ENCODE peak calls at places on chromosomes 12 and 14, in five cellular contexts. M is spleen, C is cardiac fibroblast, P is PC-9, I is left lung. Q is an unnamed sample.

GRCh38 chr12:105467710-105468366 is 137.3 kb downstream of the C12orf75 start:
- DNase-seq in M (no peak), C (no peak), P (no peak), I (no peak), Q (no peak)

GRCh38 chr12:52969828-52970569 is 21.1 kb downstream of the KRT18 start:
- DNase-seq in M (no peak), C (peak), P (peak), I (no peak), Q (no peak)

GRCh38 chr14:78721756-78722455 is 551.7 kb downstream of the NRXN3 start:
- DNase-seq in M (no peak), C (no peak), P (no peak), I (no peak), Q (no peak)

GRCh38 chr12:57395121-57395520 is 35.7 kb downstream of the R3HDM2 start:
- DNase-seq in M (no peak), C (no peak), P (no peak), I (no peak), Q (no peak)

GRCh38 chr12:4909734-4910501 is at the start of gene KCNA1:
- DNase-seq in M (no peak), C (peak), P (no peak), I (peak), Q (peak)

GRCh38 chr14:88841741-88842140 is 17.3 kb downstream of the TTC8 start:
- DNase-seq in M (no peak), C (no peak), P (no peak), I (no peak), Q (no peak)

GRCh38 chr12:110649341-110649847 is 35.5 kb downstream of the TCTN1 start:
- DNase-seq in M (no peak), C (no peak), P (no peak), I (no peak), Q (peak)

GRCh38 chr12:113852695-113853490 is 113.2 kb downstream of the RBM19 start:
- DNase-seq in M (no peak), C (no peak), P (no peak), I (no peak), Q (no peak)

GRCh38 chr12:4984971-4985370 is 58.7 kb upstream of the KCNA5 start:
- DNase-seq in M (no peak), C (no peak), P (no peak), I (no peak), Q (no peak)

GRCh38 chr12:131855521-131856142 is 27.4 kb downstream of the MMP17 start:
- DNase-seq in M (peak), C (no peak), P (peak), I (peak), Q (no peak)

GRCh38 chr14:103142903-103143302 is 19.6 kb downstream of the TNFAIP2 start:
- DNase-seq in M (no peak), C (no peak), P (peak), I (no peak), Q (no peak)

GRCh38 chr12:50732591-50732990 is 31.3 kb upstream of the ATF1 start:
- DNase-seq in M (no peak), C (peak), P (peak), I (no peak), Q (no peak)

GRCh38 chr12:93571854-93572711 is at the start of gene SOCS2:
- DNase-seq in M (peak), C (no peak), P (no peak), I (peak), Q (peak)

GRCh38 chr12:102958073-102958829 is 777 bp downstream of the ASCL1 start:
- DNase-seq in M (peak), C (peak), P (no peak), I (no peak), Q (no peak)

GRCh38 chr14:74488788-74489397 is 4.2 kb downstream of the NPC2 start:
- DNase-seq in M (no peak), C (peak), P (peak), I (no peak), Q (no peak)

GRCh38 chr14:78162202-78162601 is 8.0 kb upstream of the NRXN3 start:
- DNase-seq in M (no peak), C (no peak), P (no peak), I (no peak), Q (no peak)

GRCh38 chr14:55530464-55530863 is 49.5 kb upstream of the KTN1 start:
- DNase-seq in M (no peak), C (no peak), P (no peak), I (no peak), Q (no peak)

GRCh38 chr14:87935895-87936294 is 57.1 kb downstream of the GALC start:
- DNase-seq in M (no peak), C (no peak), P (no peak), I (no peak), Q (no peak)

GRCh38 chr12:115598827-115599226 is 678.7 kb downstream of the MED13L start:
- DNase-seq in M (no peak), C (peak), P (no peak), I (no peak), Q (no peak)

GRCh38 chr12:52632656-52633055 is 14.3 kb upstream of the KRT73 start:
- DNase-seq in M (no peak), C (no peak), P (no peak), I (no peak), Q (no peak)

GRCh38 chr14:104235686-104236085 is 97.3 kb downstream of the KIF26A start:
- DNase-seq in M (peak), C (no peak), P (no peak), I (peak), Q (peak)

GRCh38 chr12:5648692-5649338 is 216.9 kb downstream of the NTF3 start:
- DNase-seq in M (no peak), C (peak), P (no peak), I (no peak), Q (no peak)

GRCh38 chr14:62031504-62031903 is 269.3 kb downstream of the SNAPC1 start:
- DNase-seq in M (no peak), C (no peak), P (peak), I (no peak), Q (no peak)

GRCh38 chr12:22334696-22335290 is at the start of gene ST8SIA1:
- DNase-seq in M (peak), C (peak), P (no peak), I (peak), Q (no peak)

GRCh38 chr12:25875661-25876060 is 82.8 kb upstream of the RASSF8 start:
- DNase-seq in M (no peak), C (peak), P (no peak), I (no peak), Q (no peak)

GRCh38 chr14:100332797-100333196 is 9.7 kb downstream of the SLC25A47 start:
- DNase-seq in M (no peak), C (no peak), P (no peak), I (peak), Q (no peak)

GRCh38 chr12:9066183-9066623 is 49.5 kb downstream of the A2M start:
- DNase-seq in M (no peak), C (no peak), P (no peak), I (no peak), Q (no peak)

GRCh38 chr14:69493791-69494190 is 9.3 kb downstream of the PLEKHD1 start:
- DNase-seq in M (no peak), C (no peak), P (no peak), I (no peak), Q (no peak)

GRCh38 chr14:58572092-58572853 is 65.5 kb upstream of the DACT1 start:
- DNase-seq in M (no peak), C (peak), P (no peak), I (no peak), Q (no peak)

GRCh38 chr14:58571256-58571655 is 66.5 kb upstream of the DACT1 start:
- DNase-seq in M (no peak), C (no peak), P (no peak), I (no peak), Q (no peak)

DNA sequence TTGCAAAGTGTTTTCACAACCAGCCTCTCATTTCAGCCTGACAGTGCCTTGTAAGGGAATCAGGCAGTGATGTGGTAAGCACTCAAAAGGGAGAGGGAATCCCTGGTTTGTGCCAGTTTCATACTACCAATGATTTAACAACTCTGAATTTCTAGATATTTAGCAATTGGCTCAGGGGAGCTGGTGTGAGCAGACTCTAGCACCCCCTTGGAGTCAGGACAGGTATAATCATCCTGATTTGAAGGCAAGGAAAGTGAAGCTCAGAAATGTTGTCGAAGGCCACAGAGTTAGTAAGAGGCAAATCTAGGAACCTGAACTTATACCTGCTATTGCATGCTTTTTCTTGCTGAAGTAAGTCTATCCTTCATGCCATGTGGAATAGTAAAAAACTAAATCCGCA is 63.1 kb upstream of the DACT1 start:
- DNase-seq in M (no peak), C (peak), P (no peak), I (no peak), Q (no peak)
- TF ChIP-seq CTCF in M (no peak), C (peak), P (no peak), I (no peak), Q (no peak)

GRCh38 chr12:48197549-48197966 is 5.5 kb downstream of the OR10AD1 start:
- DNase-seq in M (no peak), C (peak), P (peak), I (no peak), Q (no peak)

GRCh38 chr12:48198985-48199384 is 4.1 kb downstream of the OR10AD1 start:
- DNase-seq in M (no peak), C (no peak), P (no peak), I (no peak), Q (no peak)

GRCh38 chr12:48198619-48198973 is 4.5 kb downstream of the OR10AD1 start:
- DNase-seq in M (peak), C (peak), P (no peak), I (peak), Q (no peak)

GRCh38 chr12:48199784-48200198 is 3.3 kb downstream of the OR10AD1 start:
- DNase-seq in M (no peak), C (peak), P (peak), I (no peak), Q (no peak)

DNA sequence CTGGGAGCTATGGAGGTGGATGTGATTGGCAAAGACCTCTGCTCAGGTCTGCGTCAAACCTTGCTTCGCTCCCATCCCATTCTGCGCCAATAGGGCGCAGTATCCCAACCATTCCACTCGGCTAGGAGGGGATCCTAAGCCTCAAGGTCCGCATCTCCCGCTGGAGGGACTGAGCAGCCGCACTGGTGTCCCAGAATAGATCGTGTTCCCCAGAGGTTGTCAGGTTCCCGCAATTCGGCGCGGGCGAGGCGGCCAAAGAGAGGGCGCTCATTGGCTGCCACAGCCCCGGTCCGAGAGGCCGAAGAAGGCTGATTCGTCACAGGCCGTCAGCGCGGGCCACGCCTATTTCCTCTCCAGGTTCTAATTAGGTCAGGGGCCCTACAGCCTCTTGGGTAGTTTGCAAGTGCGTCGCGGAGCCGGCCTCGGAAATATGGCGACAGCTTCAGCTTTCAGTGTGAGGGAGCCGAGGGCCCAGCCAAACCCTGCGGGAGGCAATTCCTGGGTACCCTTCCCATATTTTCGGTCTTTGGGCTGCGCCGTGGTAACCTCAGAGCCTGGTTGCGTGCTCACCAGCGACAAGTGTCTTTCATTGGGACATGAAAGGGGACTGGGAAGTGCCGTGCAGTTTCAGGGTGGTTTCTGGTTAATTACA is 5.0 kb downstream of the OR10AD1 start:
- DNase-seq in M (peak), C (peak), P (peak), I (peak), Q (peak)
- TF ChIP-seq CTCF in M (no peak), C (peak), P (no peak), I (no peak), Q (no peak)

DNA sequence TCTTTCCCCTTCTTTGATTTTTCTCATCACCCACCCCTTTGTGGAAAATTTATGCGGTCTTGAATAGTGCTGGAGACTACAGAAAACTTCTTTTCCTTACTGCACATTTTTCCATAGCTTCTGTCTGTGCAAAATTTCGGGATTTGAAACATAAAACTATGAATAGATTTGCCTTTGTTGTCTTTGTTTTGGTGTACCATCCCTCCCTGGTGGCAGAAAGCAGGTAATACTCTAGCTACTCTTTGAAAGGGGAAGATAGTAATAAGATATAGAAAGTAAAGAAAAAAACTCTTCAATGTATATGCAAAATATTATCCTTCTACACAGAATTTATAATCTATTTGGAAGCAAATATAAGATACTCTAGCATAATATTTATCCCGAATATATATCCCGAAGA is 79.1 kb upstream of the LMO3 start:
- DNase-seq in M (no peak), C (peak), P (no peak), I (no peak), Q (no peak)
- TF ChIP-seq CTCF in M (no peak), C (peak), P (peak), I (no peak), Q (no peak)

DNA sequence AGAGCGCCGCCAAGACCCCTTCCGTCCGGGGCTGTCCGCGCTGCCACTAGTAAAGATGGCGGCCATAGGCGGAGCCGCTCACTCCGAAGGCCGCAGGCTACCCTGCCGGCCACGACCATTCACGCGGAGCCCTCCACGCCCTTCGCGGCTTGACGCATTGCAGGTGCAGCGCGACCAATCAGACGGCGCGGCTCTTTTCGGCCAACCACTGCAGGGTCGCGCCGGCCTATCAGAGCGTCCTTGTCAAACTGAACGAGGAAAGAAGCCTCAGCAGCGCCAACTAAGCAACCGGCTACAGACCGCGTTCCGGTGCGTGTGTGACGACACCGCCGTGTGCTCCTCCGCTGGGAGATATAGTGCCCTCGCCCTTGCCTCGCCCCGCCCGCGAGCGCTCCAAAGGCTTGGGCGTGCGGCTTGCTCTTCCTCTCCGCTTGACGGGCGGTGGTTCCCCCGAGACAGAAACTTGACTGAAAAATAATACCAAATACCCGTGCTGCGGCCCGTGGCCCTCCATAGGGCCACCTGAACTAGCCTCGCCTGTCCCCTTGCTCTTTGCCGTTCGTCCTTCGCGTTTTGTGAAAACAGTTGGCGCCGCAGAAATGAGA is 13.6 kb upstream of the CALM1 start:
- DNase-seq in M (peak), C (peak), P (peak), I (peak), Q (peak)
- TF ChIP-seq CTCF in M (peak), C (no peak), P (no peak), I (no peak), Q (no peak)

GRCh38 chr14:64844272-64844671 is 35.4 kb downstream of the SPTB start:
- DNase-seq in M (no peak), C (no peak), P (no peak), I (no peak), Q (no peak)

GRCh38 chr14:64838656-64839055 is 41.1 kb downstream of the SPTB start:
- DNase-seq in M (no peak), C (no peak), P (peak), I (no peak), Q (no peak)

GRCh38 chr14:64841772-64842490 is 37.8 kb downstream of the SPTB start:
- DNase-seq in M (no peak), C (peak), P (no peak), I (no peak), Q (no peak)

GRCh38 chr14:64844993-64845536 is 34.6 kb downstream of the SPTB start:
- DNase-seq in M (no peak), C (no peak), P (no peak), I (no peak), Q (no peak)

GRCh38 chr14:64841121-64841611 is 38.5 kb downstream of the SPTB start:
- DNase-seq in M (no peak), C (peak), P (peak), I (no peak), Q (no peak)
- TF ChIP-seq CTCF in M (no peak), C (peak), P (peak), I (no peak), Q (no peak)

GRCh38 chr12:78081590-78082314 is 251.1 kb downstream of the NAV3 start:
- DNase-seq in M (no peak), C (no peak), P (no peak), I (no peak), Q (no peak)

GRCh38 chr12:78087363-78087675 is 256.6 kb downstream of the NAV3 start:
- DNase-seq in M (no peak), C (peak), P (no peak), I (no peak), Q (no peak)

GRCh38 chr12:78088391-78088832 is 257.7 kb downstream of the NAV3 start:
- DNase-seq in M (no peak), C (peak), P (no peak), I (no peak), Q (no peak)

GRCh38 chr12:78085562-78086182 is 255.0 kb downstream of the NAV3 start:
- DNase-seq in M (no peak), C (peak), P (no peak), I (no peak), Q (no peak)

DNA sequence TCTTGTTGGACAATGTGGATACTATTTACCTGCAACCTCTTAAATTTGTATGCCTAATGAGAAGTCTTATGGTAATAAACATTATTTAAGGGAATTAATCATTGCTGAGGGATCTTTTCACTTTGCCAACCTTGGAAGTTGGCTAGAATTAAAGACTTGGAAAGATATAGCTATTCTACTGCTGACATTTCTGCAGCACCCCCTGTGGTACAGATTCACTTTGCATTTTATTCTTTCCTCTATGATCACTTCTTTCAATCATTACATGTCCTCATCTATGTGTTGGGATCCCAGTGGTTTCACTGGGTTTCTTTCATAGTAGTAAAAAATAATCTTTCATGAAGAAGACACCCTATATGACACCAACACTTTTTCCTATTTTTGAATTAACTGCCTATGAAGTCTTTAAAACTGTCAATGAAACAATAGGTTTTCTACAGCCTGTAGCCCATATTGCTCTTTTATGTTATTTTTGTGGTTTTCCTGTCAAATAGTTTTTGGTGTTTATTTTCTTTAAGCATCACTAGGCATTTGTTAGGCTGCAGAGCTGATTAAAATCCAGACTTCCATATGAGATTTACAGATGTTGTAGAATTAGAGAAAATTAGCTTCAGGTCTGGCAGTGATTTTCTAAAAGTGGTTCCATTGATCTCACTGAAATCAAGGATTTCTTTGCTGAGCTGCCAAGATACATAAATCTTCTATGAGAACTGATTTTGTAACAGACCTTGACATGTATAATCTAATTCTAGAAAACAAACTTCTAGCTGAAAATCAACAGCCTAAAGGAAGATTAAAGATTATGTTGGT is 256.1 kb downstream of the NAV3 start:
- DNase-seq in M (no peak), C (no peak), P (no peak), I (no peak), Q (no peak)
- TF ChIP-seq CTCF in M (no peak), C (peak), P (no peak), I (no peak), Q (no peak)